ENCODE peak calls at places on chromosome 20, in four cellular contexts. D is GM12878, Z is HepG2, E is K562. G is an unnamed sample.

GRCh38 chr20:4999788-5000187 is 1.5 kb downstream of the SLC23A2 start:
- DNase-seq in E (no peak), Z (no peak), D (no peak), G (no peak)

GRCh38 chr20:438581-439469 is 23.5 kb downstream of the TBC1D20 start:
- DNase-seq in E (no peak), Z (no peak), D (peak; percentile 13), G (no peak)

GRCh38 chr20:32474967-32475819 is 109.9 kb downstream of the NOL4L start:
- DNase-seq in E (peak; percentile 98), D (no peak), Z (peak; percentile 86), G (peak; percentile 54)

GRCh38 chr20:40945754-40946451 is 82.7 kb upstream of the TOP1 start:
- DNase-seq in Z (peak; percentile 72), D (no peak), E (no peak), G (peak; percentile 73)

GRCh38 chr20:45354423-45355208 is 6.4 kb upstream of the SDC4 start:
- DNase-seq in D (no peak), E (no peak), Z (no peak), G (no peak)

GRCh38 chr20:10798811-10799210 is 125.0 kb upstream of the JAG1 start:
- DNase-seq in D (no peak), E (no peak), Z (no peak), G (no peak)

GRCh38 chr20:25178563-25179438 is 16.7 kb upstream of the ENTPD6 start:
- DNase-seq in Z (peak; percentile 67), E (peak; percentile 15), D (no peak), G (no peak)

GRCh38 chr20:8844179-8844578 is 224.7 kb upstream of the PLCB4 start:
- DNase-seq in E (no peak), Z (peak; percentile 77), D (no peak), G (no peak)

DNA sequence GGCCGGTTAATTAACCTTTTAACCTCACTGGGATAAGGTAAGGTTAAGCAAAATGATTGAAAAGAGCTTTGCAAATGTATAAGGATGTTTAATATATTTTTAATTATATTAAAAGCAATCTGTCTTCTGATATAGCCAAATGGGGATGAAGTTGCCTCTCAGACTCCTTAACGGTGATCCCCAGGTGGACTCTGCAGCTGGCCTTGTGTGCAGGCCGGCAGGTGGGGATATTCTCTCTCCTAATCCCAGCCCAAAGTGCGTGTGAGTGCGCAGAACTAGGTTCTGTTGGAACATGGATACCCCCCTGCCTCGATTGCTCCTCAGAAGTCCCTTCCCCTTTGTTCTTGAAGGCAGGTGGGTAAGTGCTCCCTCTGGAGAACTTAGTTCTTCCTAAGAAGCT is 100.0 kb downstream of the NDUFAF5 start:
- DNase-seq in E (no peak), D (no peak), Z (no peak), G (no peak)
- TF ChIP-seq CTCF in E (no peak), D (no peak), Z (peak; percentile 60), G (no peak)

DNA sequence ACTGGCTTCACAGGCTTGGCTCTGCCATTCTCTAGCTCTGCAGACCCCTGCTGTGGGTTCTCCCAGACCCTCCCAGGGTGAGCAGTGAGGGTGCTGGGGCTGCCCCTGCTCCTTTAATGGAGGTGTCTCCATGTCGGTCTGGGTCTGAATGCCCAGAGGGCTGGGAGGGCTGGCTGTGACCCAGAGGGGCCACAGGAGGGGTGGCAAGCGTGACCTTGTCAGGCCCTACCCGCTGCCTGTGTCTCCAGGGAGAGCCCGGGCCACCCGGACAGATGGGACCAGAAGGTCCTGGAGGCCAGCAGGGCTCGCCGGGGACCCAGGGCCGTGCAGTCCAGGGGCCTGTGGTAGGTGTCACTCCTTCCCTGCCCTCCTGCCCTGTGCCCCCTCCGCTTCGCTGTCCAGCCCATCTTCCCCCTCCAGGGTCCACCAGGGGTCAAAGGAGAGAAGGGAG is 32.1 kb downstream of the COL20A1 start:
- DNase-seq in D (no peak), Z (no peak), E (no peak), G (no peak)
- TF ChIP-seq CBFB in D (no peak), Z (no peak), E (no peak), G (no peak)

DNA sequence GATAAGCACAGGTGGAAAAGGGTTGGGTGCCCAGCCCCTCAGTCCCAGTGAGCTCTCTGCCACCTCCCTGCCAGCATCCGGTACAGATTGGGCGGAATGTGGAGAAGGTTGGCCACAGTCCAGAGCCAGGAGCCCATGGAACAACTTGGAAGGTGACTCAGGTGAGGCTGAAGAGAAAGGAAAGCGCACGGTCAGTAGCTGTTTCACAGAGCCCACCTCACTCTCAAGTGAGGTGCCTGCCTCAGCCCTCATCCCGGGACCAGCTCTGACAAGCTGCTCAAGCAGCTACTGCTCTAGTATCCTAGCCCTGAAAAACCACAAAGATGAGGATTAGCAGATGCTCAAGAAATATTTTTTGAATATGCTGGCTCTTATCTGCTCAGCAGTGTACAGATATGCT is 1.1 kb upstream of the MMP24OS start:
- DNase-seq in Z (no peak), D (no peak), E (no peak), G (no peak)
- TF ChIP-seq ATF2 in Z (no peak), D (no peak), E (no peak), G (no peak)

GRCh38 chr20:58245181-58245891 is 16.9 kb upstream of the ANKRD60 start:
- DNase-seq in E (no peak), Z (no peak), D (no peak), G (no peak)

GRCh38 chr20:58244517-58245030 is 16.1 kb upstream of the ANKRD60 start:
- DNase-seq in D (no peak), E (no peak), Z (no peak), G (no peak)

GRCh38 chr20:58243653-58244410 is 15.4 kb upstream of the ANKRD60 start:
- DNase-seq in E (no peak), D (no peak), Z (no peak), G (no peak)

GRCh38 chr20:58245931-58246330 is 17.5 kb upstream of the ANKRD60 start:
- DNase-seq in E (no peak), D (no peak), Z (no peak), G (no peak)

DNA sequence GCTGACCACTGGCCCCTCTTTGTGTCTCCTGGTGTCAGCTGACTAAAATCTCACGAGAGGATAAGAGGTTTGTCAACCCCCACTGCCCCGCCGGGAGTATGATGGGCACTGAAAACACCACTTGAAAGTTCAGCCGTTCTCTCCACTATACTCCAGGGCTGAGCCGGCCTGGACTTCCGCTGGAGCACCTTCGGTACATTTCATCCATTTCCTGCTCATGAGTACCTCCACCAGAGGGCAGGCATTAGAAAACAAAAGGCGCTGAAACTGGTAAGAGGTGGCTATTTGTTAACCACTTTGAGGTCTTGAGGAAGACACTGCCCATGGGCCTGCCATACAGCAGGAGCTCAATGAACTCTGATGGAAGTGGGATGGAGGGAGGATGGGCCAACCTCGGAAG is 17.9 kb upstream of the ANKRD60 start:
- DNase-seq in D (no peak), E (no peak), Z (peak; percentile 61), G (peak; percentile 30)
- TF ChIP-seq CTCF in D (no peak), E (peak; percentile 50), Z (peak; percentile 71), G (no peak)

GRCh38 chr20:63679799-63680305 is 16.6 kb upstream of the TNFRSF6B start:
- DNase-seq in Z (no peak), E (no peak), D (no peak), G (no peak)

GRCh38 chr20:63680857-63681608 is 15.4 kb upstream of the TNFRSF6B start:
- DNase-seq in E (no peak), D (no peak), Z (no peak), G (no peak)

GRCh38 chr20:63680427-63680826 is 16.0 kb upstream of the TNFRSF6B start:
- DNase-seq in D (no peak), E (no peak), Z (no peak), G (no peak)

GRCh38 chr20:63681609-63682142 is 14.8 kb upstream of the TNFRSF6B start:
- DNase-seq in Z (no peak), E (no peak), D (no peak), G (no peak)

DNA sequence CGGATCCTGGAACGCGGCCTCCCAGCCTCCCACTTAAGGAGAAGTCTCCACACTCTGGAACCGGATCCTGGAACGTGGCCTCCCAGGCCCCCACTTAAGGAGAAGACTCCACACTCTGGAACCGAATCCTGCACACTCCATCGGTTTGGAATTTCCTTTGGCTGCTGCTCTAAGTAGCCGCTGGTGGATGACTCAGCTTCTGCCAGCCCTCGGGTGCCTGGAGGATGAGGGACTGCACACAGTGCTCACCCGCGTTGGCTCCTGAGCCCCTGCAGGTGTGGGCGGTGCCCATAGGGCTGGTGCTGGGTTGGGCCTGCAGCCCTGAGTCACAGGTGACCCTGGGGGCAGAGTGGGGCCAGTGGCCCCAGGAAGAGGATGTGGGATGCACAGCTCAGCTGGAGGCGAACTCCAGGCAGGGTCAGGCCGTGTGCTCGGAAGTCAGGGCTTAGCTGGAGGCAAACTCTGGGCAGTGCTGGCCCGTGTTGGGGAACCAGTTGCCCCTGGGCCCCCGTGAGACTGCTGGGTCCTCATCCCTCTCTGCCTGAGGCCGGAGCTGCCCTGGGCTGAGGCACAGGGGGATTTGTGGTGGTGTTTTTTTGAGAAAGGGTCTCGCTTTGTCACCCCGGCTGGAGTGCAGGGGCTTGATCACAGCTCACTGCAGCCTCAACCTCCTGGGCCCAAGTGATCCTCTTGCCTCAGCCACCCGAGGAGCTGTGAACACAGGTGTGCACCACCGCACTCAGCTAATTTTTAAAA is 13.9 kb upstream of the TNFRSF6B start:
- DNase-seq in Z (peak; percentile 63), E (no peak), D (no peak), G (no peak)
- TF ChIP-seq CBFB in Z (no peak), E (no peak), D (no peak), G (no peak)

GRCh38 chr20:49712118-49712517 is 1.6 kb downstream of the B4GALT5 start:
- DNase-seq in E (no peak), Z (no peak), D (no peak), G (no peak)
- TF ChIP-seq ATF2 in E (no peak), Z (no peak), D (no peak), G (no peak)

GRCh38 chr20:51514836-51515235 is 27.7 kb downstream of the NFATC2 start:
- DNase-seq in D (no peak), E (no peak), Z (no peak), G (no peak)
- TF ChIP-seq CTCF in D (no peak), E (no peak), Z (no peak), G (no peak)

DNA sequence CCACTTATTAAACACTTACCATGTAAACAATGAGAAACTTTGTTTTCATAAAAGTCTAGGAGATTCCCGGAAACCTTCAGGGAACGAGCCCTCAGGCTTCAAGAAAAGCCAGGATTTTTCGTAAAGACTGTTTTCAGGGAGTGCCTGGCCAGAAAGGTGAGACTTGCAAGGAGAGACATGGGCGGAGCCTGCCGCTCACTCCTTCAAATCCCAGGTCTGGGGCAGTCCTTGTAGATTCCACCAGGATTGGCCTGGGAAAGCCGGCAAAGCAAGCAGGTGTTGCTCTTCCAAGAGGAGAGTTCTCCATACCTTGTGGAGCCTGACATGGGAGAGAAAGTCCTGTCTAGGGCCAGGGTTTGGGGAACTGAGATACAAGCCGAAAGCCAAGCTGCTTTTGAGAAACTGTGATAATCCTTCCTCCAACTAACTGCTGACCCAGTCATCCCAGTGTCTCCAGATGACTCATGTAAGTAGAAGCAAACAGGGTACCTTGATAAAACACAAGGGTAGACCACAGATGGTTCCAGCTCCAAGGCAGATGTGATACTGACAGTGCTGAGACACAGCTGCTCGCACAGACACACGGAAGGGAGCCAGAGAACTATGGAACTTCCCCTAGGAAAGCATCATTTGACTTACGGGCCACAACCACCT is 69.4 kb upstream of the NAA20 start:
- DNase-seq in D (peak; percentile 40), E (peak; percentile 34), Z (no peak), G (peak; percentile 47)
- TF ChIP-seq CBFB in D (peak; percentile 56), E (no peak), Z (no peak), G (no peak)